ENCODE peak calls at places on chromosomes 11 and 22, in nine cellular contexts. L, U, I, J, O, Y, G, H and E are unnamed samples.

GRCh38 chr11:58730507-58731089 is 1.1 kb downstream of the GLYAT start:
- DNase-seq in L (no peak), U (no peak), I (peak), J (no peak), O (peak), Y (no peak), G (peak), H (no peak), E (no peak)

GRCh38 chr11:46983598-46983997 is 47.0 kb downstream of the CSTPP1 start:
- DNase-seq in L (no peak), U (no peak), I (no peak), J (no peak), O (no peak), Y (no peak), G (no peak), H (no peak), E (no peak)

GRCh38 chr11:20110908-20111669 is 49.2 kb downstream of the DBX1 start:
- DNase-seq in L (peak), U (peak), I (peak), J (peak), O (peak), Y (no peak), G (peak), H (peak), E (no peak)

GRCh38 chr11:127157225-127157624 is 156.7 kb upstream of the KIRREL3 start:
- DNase-seq in L (no peak), U (no peak), I (no peak), J (no peak), O (no peak), Y (no peak), G (no peak), H (no peak), E (no peak)

GRCh38 chr11:43614214-43614613 is 66.3 kb upstream of the HSD17B12 start:
- DNase-seq in L (no peak), U (no peak), I (no peak), J (no peak), O (no peak), Y (no peak), G (no peak), H (no peak), E (no peak)

GRCh38 chr11:26410967-26411366 is 79.0 kb downstream of the ANO3 start:
- DNase-seq in L (no peak), U (no peak), I (no peak), J (no peak), O (no peak), Y (no peak), G (no peak), H (no peak), E (no peak)

GRCh38 chr22:41687901-41688364 is 734 bp downstream of the SNU13 start:
- DNase-seq in L (no peak), U (peak), I (peak), J (peak), O (peak), Y (no peak), G (no peak), H (no peak), E (no peak)

GRCh38 chr11:73262851-73263495 is 9.2 kb upstream of the P2RY6 start:
- DNase-seq in L (peak), U (no peak), I (peak), J (peak), O (peak), Y (no peak), G (peak), H (no peak), E (no peak)

GRCh38 chr11:119404872-119405271 is 18.1 kb downstream of the THY1 start:
- DNase-seq in L (no peak), U (no peak), I (peak), J (no peak), O (no peak), Y (no peak), G (no peak), H (no peak), E (no peak)

GRCh38 chr22:47291565-47292495 is 529.4 kb downstream of the TBC1D22A start:
- DNase-seq in L (no peak), U (no peak), I (no peak), J (no peak), O (no peak), Y (peak), G (no peak), H (no peak), E (peak)

GRCh38 chr11:85182437-85183109 is 444.6 kb downstream of the DLG2 start:
- DNase-seq in L (peak), U (peak), I (peak), J (peak), O (peak), Y (no peak), G (no peak), H (no peak), E (no peak)

GRCh38 chr11:9210922-9211320 is 54.2 kb downstream of the DENND5A start:
- DNase-seq in L (peak), U (no peak), I (peak), J (peak), O (peak), Y (no peak), G (no peak), H (no peak), E (no peak)

GRCh38 chr11:61293869-61294716 is 1.0 kb downstream of the VWCE start:
- DNase-seq in L (no peak), U (peak), I (peak), J (peak), O (peak), Y (no peak), G (peak), H (no peak), E (no peak)

GRCh38 chr22:42553475-42554361 is at the start of gene SERHL2:
- DNase-seq in L (peak), U (peak), I (peak), J (peak), O (peak), Y (peak), G (peak), H (peak), E (peak)

GRCh38 chr22:46150615-46151423 is 493 bp downstream of the PPARA start:
- DNase-seq in L (no peak), U (peak), I (no peak), J (no peak), O (no peak), Y (peak), G (no peak), H (peak), E (no peak)

GRCh38 chr11:1349074-1349931 is 39.9 kb upstream of the TOLLIP start:
- DNase-seq in L (no peak), U (no peak), I (no peak), J (no peak), O (no peak), Y (no peak), G (no peak), H (no peak), E (peak)

GRCh38 chr11:47593492-47593933 is 698 bp downstream of the C1QTNF4 start:
- DNase-seq in L (no peak), U (no peak), I (no peak), J (no peak), O (no peak), Y (no peak), G (no peak), H (no peak), E (no peak)

GRCh38 chr22:48900327-48900597 is 927.4 kb downstream of the BRD1 start:
- DNase-seq in L (no peak), U (no peak), I (no peak), J (no peak), O (no peak), Y (no peak), G (no peak), H (no peak), E (no peak)

GRCh38 chr11:113982306-113982705 is 7.4 kb downstream of the HTR3A start:
- DNase-seq in L (no peak), U (no peak), I (no peak), J (no peak), O (no peak), Y (no peak), G (no peak), H (no peak), E (no peak)

GRCh38 chr11:14892036-14892556 is at the start of gene CYP2R1:
- DNase-seq in L (peak), U (peak), I (peak), J (peak), O (peak), Y (peak), G (peak), H (peak), E (peak)
- TF ChIP-seq CTCF in L (no peak), U (no peak), I (no peak), J (no peak), O (no peak), Y (no peak), G (no peak), H (no peak), E (no peak)

GRCh38 chr11:66311965-66312548 is 4.8 kb downstream of the CD248 start:
- DNase-seq in L (peak), U (peak), I (peak), J (peak), O (peak), Y (peak), G (peak), H (peak), E (peak)
- TF ChIP-seq CTCF in L (peak), U (peak), I (peak), J (peak), O (peak), Y (peak), G (peak), H (peak), E (peak)

GRCh38 chr22:27617214-27617881 is 184.2 kb downstream of the MN1 start:
- DNase-seq in L (peak), U (no peak), I (no peak), J (peak), O (no peak), Y (no peak), G (no peak), H (no peak), E (no peak)
- TF ChIP-seq CTCF in L (no peak), U (no peak), I (no peak), J (peak), O (peak), Y (no peak), G (peak), H (no peak), E (no peak)

DNA sequence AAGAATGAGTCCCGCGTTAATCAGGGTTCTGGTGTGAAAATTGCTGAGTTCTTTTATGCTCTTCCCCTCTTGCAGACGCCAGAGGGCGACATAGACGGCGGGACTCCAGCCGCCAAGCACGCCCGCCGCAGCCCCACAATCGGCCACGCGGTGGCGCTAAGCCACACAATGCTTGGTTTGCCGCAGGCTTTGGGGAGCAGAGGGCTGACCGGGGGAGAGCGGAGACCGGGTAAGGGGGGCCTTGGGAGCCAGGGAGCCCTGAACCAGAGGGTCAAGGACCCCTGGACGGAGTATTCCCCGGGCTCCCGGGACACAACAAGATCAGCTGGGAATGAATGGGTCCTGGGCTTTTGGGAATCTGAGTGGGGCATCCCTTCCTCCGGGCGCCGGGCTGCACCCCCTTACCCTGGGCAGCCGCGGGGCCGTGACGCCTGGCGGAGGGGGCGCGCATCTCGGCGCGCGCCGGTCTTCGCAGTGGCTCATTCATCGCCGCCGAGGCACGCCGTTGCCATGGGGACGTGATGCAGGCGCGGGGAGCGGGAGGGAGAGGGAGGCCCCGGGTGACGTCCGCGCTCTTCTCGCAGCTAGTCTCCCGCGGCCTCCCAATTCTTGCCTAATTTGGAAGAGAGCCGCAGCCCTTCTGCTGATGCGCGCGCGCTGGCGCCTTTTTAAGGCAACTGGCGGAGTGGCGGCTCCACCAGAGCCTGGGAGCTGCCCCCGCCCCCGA is 12.2 kb upstream of the NPAS4 start:
- DNase-seq in L (peak), U (peak), I (peak), J (peak), O (peak), Y (peak), G (peak), H (peak), E (peak)
- TF ChIP-seq CTCF in L (peak), U (peak), I (peak), J (peak), O (peak), Y (peak), G (peak), H (peak), E (peak)

GRCh38 chr11:112783945-112784322 is 177.3 kb upstream of the NCAM1 start:
- DNase-seq in L (no peak), U (no peak), I (peak), J (no peak), O (no peak), Y (no peak), G (no peak), H (no peak), E (no peak)

GRCh38 chr11:112784323-112785073 is 176.7 kb upstream of the NCAM1 start:
- DNase-seq in L (peak), U (no peak), I (peak), J (no peak), O (peak), Y (no peak), G (no peak), H (no peak), E (no peak)

GRCh38 chr11:112776834-112777793 is 184.1 kb upstream of the NCAM1 start:
- DNase-seq in L (no peak), U (no peak), I (no peak), J (no peak), O (no peak), Y (no peak), G (no peak), H (no peak), E (no peak)

GRCh38 chr11:112778091-112778889 is 182.9 kb upstream of the NCAM1 start:
- DNase-seq in L (no peak), U (no peak), I (no peak), J (no peak), O (no peak), Y (no peak), G (no peak), H (no peak), E (no peak)

GRCh38 chr11:112780351-112781043 is 180.7 kb upstream of the NCAM1 start:
- DNase-seq in L (peak), U (no peak), I (peak), J (peak), O (no peak), Y (no peak), G (no peak), H (no peak), E (no peak)
- TF ChIP-seq CTCF in L (no peak), U (no peak), I (peak), J (no peak), O (no peak), Y (no peak), G (no peak), H (no peak), E (no peak)

GRCh38 chr22:40128989-40129388 is 48.7 kb upstream of the TNRC6B start:
- DNase-seq in L (no peak), U (no peak), I (no peak), J (no peak), O (no peak), Y (no peak), G (no peak), H (no peak), E (no peak)
- TF ChIP-seq CTCF in L (no peak), U (no peak), I (no peak), J (no peak), O (no peak), Y (no peak), G (no peak), H (no peak), E (no peak)

GRCh38 chr11:115990004-115990447 is 485.8 kb upstream of the CADM1 start:
- DNase-seq in L (no peak), U (peak), I (no peak), J (no peak), O (no peak), Y (no peak), G (no peak), H (no peak), E (no peak)
- TF ChIP-seq CTCF in L (no peak), U (peak), I (peak), J (peak), O (peak), Y (no peak), G (peak), H (no peak), E (peak)

GRCh38 chr11:110529043-110529442 is 99.3 kb downstream of the FDX1 start:
- DNase-seq in L (peak), U (no peak), I (peak), J (peak), O (peak), Y (no peak), G (no peak), H (no peak), E (no peak)
- TF ChIP-seq CTCF in L (peak), U (no peak), I (peak), J (peak), O (peak), Y (no peak), G (peak), H (no peak), E (peak)

DNA sequence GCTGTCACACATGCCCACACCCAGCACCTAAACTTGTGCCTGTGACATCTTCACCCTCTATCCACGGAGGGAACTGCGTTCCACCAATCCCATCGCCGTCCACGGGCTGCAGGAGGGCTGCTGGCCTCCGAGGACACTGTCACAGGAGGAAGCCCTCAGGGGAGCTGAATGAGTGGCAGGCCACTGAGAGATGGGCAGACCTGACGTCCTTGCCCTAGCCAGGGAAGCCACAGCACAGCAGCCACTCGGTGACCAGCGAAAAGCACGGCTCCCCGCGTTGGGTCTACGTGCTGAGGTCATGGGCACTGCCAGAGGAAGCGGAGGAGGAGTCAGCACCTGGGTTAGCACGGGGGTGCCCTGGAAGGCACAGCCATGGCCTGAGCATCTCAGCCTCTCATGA is 50.5 kb downstream of the IGSF9B start:
- DNase-seq in L (no peak), U (no peak), I (no peak), J (no peak), O (no peak), Y (peak), G (no peak), H (no peak), E (peak)
- TF ChIP-seq CTCF in L (no peak), U (no peak), I (no peak), J (no peak), O (no peak), Y (no peak), G (no peak), H (no peak), E (no peak)